ENCODE peak calls at places on chromosomes 6 and 20, in four cellular contexts. O is H7, S is IMR-90, C is erythroblast. A is an unnamed sample.

GRCh38 chr6:23873161-23873560 is 252.9 kb upstream of the NRSN1 start:
- DNase-seq in C (no peak), O (no peak), S (no peak), A (no peak)

GRCh38 chr20:41887500-41887899 is 269.3 kb upstream of the CHD6 start:
- DNase-seq in C (no peak), S (no peak), O (no peak), A (no peak)

GRCh38 chr20:46157076-46157592 is 39.0 kb downstream of the CD40 start:
- DNase-seq in S (no peak), O (no peak), C (no peak), A (no peak)

GRCh38 chr6:41477572-41477971 is 68.6 kb upstream of the FOXP4 start:
- DNase-seq in O (no peak), C (no peak), S (no peak), A (no peak)

GRCh38 chr20:41462372-41463161 is 95.9 kb upstream of the EMILIN3 start:
- DNase-seq in S (no peak), O (no peak), C (no peak), A (no peak)

GRCh38 chr6:107655245-107655644 is 165.3 kb downstream of the SOBP start:
- DNase-seq in O (peak; percentile 70), S (no peak), C (no peak), A (peak; percentile 52)

GRCh38 chr6:157335829-157336228 is 12.5 kb upstream of the TMEM242 start:
- DNase-seq in S (no peak), O (no peak), C (peak; percentile 90), A (peak; percentile 16)

GRCh38 chr6:73965408-73966145 is 269.6 kb downstream of the CD109 start:
- DNase-seq in O (no peak), S (no peak), C (no peak), A (no peak)

GRCh38 chr20:33566781-33567603 is 77.1 kb downstream of the CBFA2T2 start:
- DNase-seq in S (no peak), O (no peak), C (no peak), A (no peak)

GRCh38 chr20:40326794-40327193 is 362.2 kb downstream of the MAFB start:
- DNase-seq in O (no peak), S (no peak), C (no peak), A (no peak)

A was measured in SK-N-DZ.